ENCODE peak calls at places on chromosomes 16 and 17, in six cellular contexts. M is OCI-LY7; I is astrocyte; N is CD8-positive, alpha-beta T cell; K is fibroblast of pulmonary artery; J is upper lobe of right lung. Y is an unnamed sample.

GRCh38 chr17:37725021-37725585 is 19.8 kb downstream of the HNF1B start:
- DNase-seq in N (no peak), K (no peak), I (no peak), J (no peak), M (no peak), Y (no peak)

GRCh38 chr17:54956802-54957201 is 11.7 kb downstream of the COX11 start:
- DNase-seq in N (no peak), I (no peak), J (no peak), M (no peak), K (no peak), Y (no peak)

GRCh38 chr16:12721841-12722467 is 81.7 kb downstream of the CPPED1 start:
- DNase-seq in K (no peak), I (no peak), M (no peak), J (no peak), N (no peak), Y (peak)

GRCh38 chr17:10574324-10574723 is 24.9 kb upstream of the MYH2 start:
- DNase-seq in N (no peak), M (no peak), J (no peak), K (no peak), I (no peak), Y (no peak)

GRCh38 chr16:23948949-23949392 is 113.2 kb downstream of the PRKCB start:
- DNase-seq in K (no peak), I (no peak), N (peak), J (no peak), M (no peak), Y (no peak)

GRCh38 chr17:83103200-83103937 is 24.0 kb downstream of the METRNL start:
- DNase-seq in J (no peak), N (no peak), K (peak), I (no peak), M (peak), Y (no peak)

GRCh38 chr17:39218906-39219305 is 6.8 kb downstream of the STAC2 start:
- DNase-seq in J (no peak), I (no peak), N (no peak), M (no peak), K (no peak), Y (no peak)

GRCh38 chr16:74691093-74691855 is 9.4 kb downstream of the MLKL start:
- DNase-seq in I (no peak), M (no peak), K (peak), J (no peak), N (no peak), Y (no peak)

GRCh38 chr16:75116081-75116910 is at the start of gene LDHD:
- DNase-seq in I (peak), M (no peak), K (peak), J (peak), N (no peak), Y (no peak)

GRCh38 chr16:11354407-11354732 is 9.1 kb downstream of the RMI2 start:
- DNase-seq in I (no peak), N (no peak), K (no peak), M (peak), J (no peak), Y (no peak)

GRCh38 chr17:31390748-31391495 is 553 bp upstream of the RAB11FIP4 start:
- DNase-seq in I (no peak), M (no peak), N (no peak), J (no peak), K (no peak), Y (no peak)

GRCh38 chr16:89917773-89918452 is 749 bp upstream of the MC1R start:
- DNase-seq in M (peak), J (peak), I (peak), K (peak), N (peak), Y (no peak)

GRCh38 chr16:49760815-49761214 is 95.1 kb downstream of the ZNF423 start:
- DNase-seq in I (no peak), M (no peak), J (no peak), N (no peak), K (no peak), Y (no peak)

GRCh38 chr17:66399441-66399840 is 97.0 kb downstream of the PRKCA start:
- DNase-seq in K (no peak), N (no peak), J (no peak), M (no peak), I (no peak), Y (no peak)

GRCh38 chr16:67773099-67773498 is 33.3 kb downstream of the RANBP10 start:
- DNase-seq in I (no peak), K (peak), J (no peak), N (no peak), M (no peak), Y (no peak)

GRCh38 chr17:72249441-72249840 is 128.6 kb downstream of the SOX9 start:
- DNase-seq in K (no peak), N (no peak), M (no peak), J (no peak), I (no peak), Y (no peak)

GRCh38 chr17:74429604-74430384 is 2.1 kb upstream of the GPRC5C start:
- DNase-seq in K (peak), N (no peak), M (no peak), I (no peak), J (peak), Y (no peak)

GRCh38 chr16:17155936-17156335 is 314.8 kb downstream of the XYLT1 start:
- DNase-seq in J (no peak), N (no peak), M (no peak), K (no peak), I (no peak), Y (no peak)

GRCh38 chr16:4059969-4060368 is 56.3 kb downstream of the ADCY9 start:
- DNase-seq in J (no peak), I (no peak), K (peak), N (peak), M (no peak), Y (no peak)

GRCh38 chr17:31254654-31255053 is 42.4 kb downstream of the OMG start:
- DNase-seq in K (no peak), I (no peak), J (no peak), N (no peak), M (no peak), Y (no peak)

GRCh38 chr17:36877774-36878173 is 59.5 kb upstream of the LHX1 start:
- DNase-seq in J (no peak), K (peak), M (no peak), I (peak), N (no peak), Y (no peak)

GRCh38 chr17:56173958-56174357 is 20.7 kb downstream of the ANKFN1 start:
- DNase-seq in J (no peak), N (no peak), M (no peak), I (no peak), K (no peak), Y (no peak)

GRCh38 chr17:17568772-17569195 is 22.7 kb downstream of the PEMT start:
- DNase-seq in M (peak), K (peak), I (no peak), N (peak), J (peak), Y (peak)

GRCh38 chr17:5123343-5124124 is 7.7 kb downstream of the USP6 start:
- DNase-seq in K (no peak), I (no peak), J (peak), N (peak), M (no peak), Y (no peak)

GRCh38 chr17:38352245-38353083 is 820 bp downstream of the SOCS7 start:
- DNase-seq in J (peak), N (peak), K (peak), M (peak), I (peak), Y (no peak)

GRCh38 chr16:11098601-11099377 is 154.4 kb downstream of the CLEC16A start:
- DNase-seq in M (no peak), J (peak), K (peak), I (no peak), N (no peak), Y (no peak)

GRCh38 chr16:83948914-83949723 is 3.9 kb upstream of the OSGIN1 start:
- DNase-seq in K (no peak), J (no peak), I (no peak), M (no peak), N (no peak), Y (no peak)

GRCh38 chr17:29576214-29577008 is 7.9 kb downstream of the TP53I13 start:
- DNase-seq in M (no peak), N (no peak), K (no peak), I (no peak), J (no peak), Y (no peak)

GRCh38 chr16:14097182-14097951 is 26.2 kb downstream of the MRTFB start:
- DNase-seq in J (no peak), I (no peak), K (no peak), M (no peak), N (no peak), Y (no peak)

GRCh38 chr17:28738680-28739384 is 5.0 kb upstream of the TRAF4 start:
- DNase-seq in N (no peak), J (no peak), M (peak), K (no peak), I (no peak), Y (no peak)

GRCh38 chr17:70808596-70808995 is 639.3 kb downstream of the KCNJ2 start:
- DNase-seq in K (no peak), J (no peak), M (peak), I (no peak), N (no peak), Y (no peak)
- TF ChIP-seq CTCF in K (peak), J (peak), M (peak), I (peak), N (no peak), Y (peak)

GRCh38 chr17:81911969-81912368 is 770 bp upstream of the PCYT2 start:
- DNase-seq in I (no peak), N (no peak), J (no peak), M (no peak), K (no peak), Y (no peak)

GRCh38 chr17:81910840-81911276 is 341 bp downstream of the PCYT2 start:
- DNase-seq in I (no peak), J (peak), M (no peak), K (no peak), N (no peak), Y (no peak)

GRCh38 chr17:81909966-81910839 is 996 bp downstream of the PCYT2 start:
- DNase-seq in K (no peak), N (no peak), J (no peak), I (no peak), M (peak), Y (no peak)

GRCh38 chr17:81912441-81913309 is 1.5 kb upstream of the PCYT2 start:
- DNase-seq in N (no peak), M (no peak), I (no peak), K (no peak), J (no peak), Y (no peak)

GRCh38 chr17:81911277-81911961 is at the start of gene PCYT2:
- DNase-seq in J (peak), I (peak), N (peak), M (peak), K (peak), Y (peak)
- TF ChIP-seq CTCF in J (peak), I (no peak), N (no peak), M (peak), K (no peak), Y (no peak)

DNA sequence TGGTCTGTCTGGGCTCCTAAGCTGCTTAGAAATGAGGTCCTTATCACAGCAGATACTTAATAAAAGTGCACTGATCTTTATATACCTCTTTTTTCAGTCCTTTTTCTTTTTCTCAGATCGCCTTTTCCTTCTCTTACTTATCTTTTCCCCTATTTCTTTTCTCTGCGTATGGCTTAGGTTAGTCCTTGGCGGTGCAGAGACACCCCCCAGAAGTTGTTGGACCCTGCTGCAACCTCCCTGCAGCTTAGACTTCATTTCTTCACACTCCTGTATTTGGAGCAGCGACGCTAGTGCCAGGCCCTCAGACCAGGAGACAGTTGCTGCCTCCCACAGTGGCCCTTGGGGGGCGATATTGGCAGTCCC is 67.6 kb downstream of the CENPV start:
- DNase-seq in M (no peak), I (no peak), J (no peak), K (no peak), N (no peak), Y (no peak)
- TF ChIP-seq CTCF in M (peak), I (peak), J (peak), K (peak), N (peak), Y (no peak)

GRCh38 chr17:42772945-42773289 is 332 bp upstream of the VPS25 start:
- DNase-seq in M (no peak), K (no peak), N (no peak), I (no peak), J (no peak), Y (no peak)

GRCh38 chr17:42774066-42774750 is 959 bp downstream of the VPS25 start:
- DNase-seq in K (peak), J (no peak), N (no peak), M (no peak), I (peak), Y (no peak)

GRCh38 chr17:42775534-42776098 is 2.4 kb downstream of the VPS25 start:
- DNase-seq in M (no peak), N (no peak), I (peak), J (no peak), K (peak), Y (no peak)

GRCh38 chr17:42778570-42778969 is 1.8 kb upstream of the WNK4 start:
- DNase-seq in J (no peak), K (no peak), N (no peak), I (no peak), M (no peak), Y (no peak)

DNA sequence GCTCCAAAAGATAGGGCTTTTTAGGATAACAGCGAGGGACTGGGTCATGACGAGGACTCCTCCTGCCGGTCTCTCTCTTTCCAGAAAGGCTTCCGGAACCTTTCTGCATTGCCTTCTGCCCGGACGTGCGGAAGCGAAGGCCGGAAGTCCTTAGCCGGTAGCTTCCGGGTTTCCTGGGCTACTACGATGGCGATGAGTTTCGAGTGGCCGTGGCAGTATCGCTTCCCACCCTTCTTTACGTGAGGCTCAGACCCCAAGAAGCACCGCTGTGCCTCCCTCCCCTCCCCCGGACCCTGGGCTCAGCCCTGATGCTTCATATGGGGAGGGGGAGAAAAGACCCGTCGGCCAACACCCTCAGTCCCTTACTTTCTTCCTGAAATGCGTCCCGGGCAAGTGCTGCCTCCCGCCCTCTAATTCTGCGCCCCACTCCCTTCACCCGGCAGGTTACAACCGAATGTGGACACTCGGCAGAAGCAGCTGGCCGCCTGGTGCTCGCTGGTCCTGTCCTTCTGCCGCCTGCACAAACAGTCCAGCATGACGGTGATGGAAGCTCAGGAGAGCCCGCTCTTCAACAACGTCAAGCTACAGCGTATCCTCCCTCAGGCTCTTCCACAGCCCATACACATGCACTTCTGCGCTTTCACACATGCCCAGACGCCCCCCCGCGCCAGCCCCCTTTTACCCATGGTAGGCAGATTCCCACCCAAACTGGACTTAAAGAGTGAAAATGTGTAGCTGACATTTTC is at the start of gene VPS25:
- DNase-seq in I (peak), N (peak), K (peak), M (peak), J (peak), Y (peak)
- TF ChIP-seq CTCF in I (no peak), N (no peak), K (peak), M (no peak), J (no peak), Y (peak)

GRCh38 chr16:530111-530817 is 2.8 kb downstream of the CAPN15 start:
- DNase-seq in J (no peak), I (no peak), M (no peak), N (no peak), K (no peak), Y (no peak)
- TF ChIP-seq CTCF in J (no peak), I (no peak), M (no peak), N (no peak), K (no peak), Y (no peak)

GRCh38 chr16:16141784-16142396 is 81.4 kb downstream of the ABCC6 start:
- DNase-seq in N (no peak), J (no peak), I (no peak), M (no peak), K (no peak), Y (no peak)

GRCh38 chr16:16143941-16144340 is 79.4 kb downstream of the ABCC6 start:
- DNase-seq in I (no peak), M (no peak), J (no peak), N (no peak), K (no peak), Y (no peak)

GRCh38 chr16:16144416-16144815 is 78.9 kb downstream of the ABCC6 start:
- DNase-seq in I (peak), K (no peak), J (no peak), M (no peak), N (no peak), Y (no peak)

GRCh38 chr16:16141141-16141540 is 82.2 kb downstream of the ABCC6 start:
- DNase-seq in K (no peak), N (no peak), J (no peak), M (no peak), I (no peak), Y (no peak)

DNA sequence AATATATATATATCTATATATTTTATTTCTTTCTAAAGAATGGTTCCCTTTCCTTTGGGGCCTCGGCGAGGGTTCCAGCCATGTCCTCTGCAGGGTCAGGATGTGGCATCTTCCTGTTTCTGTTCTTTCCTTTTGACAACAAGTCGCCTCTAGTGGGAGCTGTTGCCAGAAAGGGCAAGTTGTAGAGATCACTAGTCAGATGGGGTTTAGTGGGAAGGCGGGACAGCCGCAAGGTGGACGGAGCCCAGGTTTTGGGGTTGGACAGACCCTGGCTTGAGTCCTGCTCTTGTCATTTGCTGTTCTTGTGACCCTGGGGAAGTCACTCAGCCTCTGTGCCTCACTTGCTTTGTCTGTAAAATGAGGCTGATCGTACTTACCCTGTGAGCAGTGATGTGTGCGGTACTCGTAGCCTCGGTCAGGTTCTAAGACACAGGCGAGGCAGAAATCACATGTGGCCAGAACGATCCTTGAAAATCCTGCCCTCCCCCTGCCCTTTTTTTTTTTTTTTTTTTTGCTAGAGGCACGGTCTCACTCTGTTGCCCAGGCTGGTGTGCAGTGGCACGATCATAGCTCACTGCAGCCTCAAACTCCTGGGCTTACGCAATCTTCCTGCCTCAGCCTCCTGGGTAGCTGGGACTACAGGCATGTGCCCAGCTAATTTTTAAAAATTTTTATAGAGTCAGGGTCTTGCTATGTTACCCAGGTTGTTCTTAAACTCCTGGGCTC is 80.1 kb downstream of the ABCC6 start:
- DNase-seq in M (peak), N (no peak), J (no peak), I (no peak), K (no peak), Y (no peak)
- TF ChIP-seq CTCF in M (peak), N (no peak), J (no peak), I (peak), K (peak), Y (peak)

GRCh38 chr17:44222112-44222869 is 2.8 kb upstream of the UBTF start:
- DNase-seq in M (peak), J (peak), N (no peak), K (peak), I (peak), Y (no peak)
- TF ChIP-seq CTCF in M (peak), J (peak), N (no peak), K (no peak), I (no peak), Y (no peak)

GRCh38 chr17:76539631-76540271 is at the start of gene PRCD:
- DNase-seq in K (no peak), N (no peak), I (no peak), J (no peak), M (peak), Y (peak)
- TF ChIP-seq CTCF in K (no peak), N (no peak), I (no peak), J (no peak), M (peak), Y (no peak)

Y was measured in D721Med.